ENCODE peak calls at places on chromosomes 2 and 18, in six cellular contexts. Y is transverse colon, J is right lobe of liver, N is heart left ventricle, W is suprapubic skin, X is tibial nerve. K is an unnamed sample.

GRCh38 chr18:58572181-58572580 is 56.7 kb downstream of the ALPK2 start:
- DNase-seq in X (no peak), J (no peak), Y (peak), N (no peak), W (no peak), K (no peak)

GRCh38 chr2:12091201-12091806 is 344.9 kb downstream of the LPIN1 start:
- DNase-seq in Y (no peak), X (no peak), W (no peak), N (no peak), J (no peak), K (no peak)

GRCh38 chr2:183684686-183685085 is 560.4 kb downstream of the NUP35 start:
- DNase-seq in N (no peak), J (no peak), Y (no peak), X (no peak), W (no peak), K (no peak)

GRCh38 chr2:109188924-109189323 is 59.9 kb downstream of the SH3RF3 start:
- DNase-seq in X (no peak), J (no peak), N (no peak), Y (no peak), W (no peak), K (no peak)

GRCh38 chr2:23967846-23968245 is 27.6 kb downstream of the UBXN2A start:
- DNase-seq in N (no peak), J (no peak), W (no peak), X (no peak), Y (no peak), K (no peak)

GRCh38 chr2:239588451-239589269 is 187.8 kb upstream of the HDAC4 start:
- DNase-seq in Y (no peak), X (no peak), J (peak), W (peak), N (no peak), K (no peak)

GRCh38 chr2:133235959-133236358 is 332.3 kb downstream of the NCKAP5 start:
- DNase-seq in W (no peak), N (no peak), Y (no peak), X (no peak), J (no peak), K (no peak)

GRCh38 chr2:54570925-54571694 is 115.0 kb downstream of the SPTBN1 start:
- DNase-seq in J (peak), Y (peak), X (no peak), W (no peak), N (peak), K (peak)

GRCh38 chr18:11859903-11860407 is 8.7 kb downstream of the CHMP1B start:
- DNase-seq in Y (peak), X (no peak), N (no peak), J (no peak), W (no peak), K (peak)

GRCh38 chr2:237691200-237691907 is 64.0 kb downstream of the LRRFIP1 start:
- DNase-seq in X (peak), J (peak), Y (peak), W (no peak), N (no peak), K (no peak)

GRCh38 chr18:12305211-12305610 is 2.8 kb upstream of the TUBB6 start:
- DNase-seq in W (peak), X (no peak), J (no peak), Y (no peak), N (no peak), K (no peak)

GRCh38 chr2:98935777-98936132 is 270 bp downstream of the CRACDL start:
- DNase-seq in W (no peak), N (no peak), X (no peak), J (no peak), Y (no peak), K (no peak)

GRCh38 chr2:160387558-160388262 is 105.9 kb downstream of the RBMS1 start:
- DNase-seq in X (peak), W (peak), Y (peak), N (peak), J (no peak), K (peak)

GRCh38 chr2:9382604-9383235 is 40.6 kb downstream of the ITGB1BP1 start:
- DNase-seq in W (no peak), J (no peak), X (no peak), Y (no peak), N (no peak), K (no peak)

GRCh38 chr18:32086866-32087265 is 4.8 kb upstream of the RNF138 start:
- DNase-seq in Y (no peak), X (no peak), J (no peak), N (no peak), W (no peak), K (no peak)

DNA sequence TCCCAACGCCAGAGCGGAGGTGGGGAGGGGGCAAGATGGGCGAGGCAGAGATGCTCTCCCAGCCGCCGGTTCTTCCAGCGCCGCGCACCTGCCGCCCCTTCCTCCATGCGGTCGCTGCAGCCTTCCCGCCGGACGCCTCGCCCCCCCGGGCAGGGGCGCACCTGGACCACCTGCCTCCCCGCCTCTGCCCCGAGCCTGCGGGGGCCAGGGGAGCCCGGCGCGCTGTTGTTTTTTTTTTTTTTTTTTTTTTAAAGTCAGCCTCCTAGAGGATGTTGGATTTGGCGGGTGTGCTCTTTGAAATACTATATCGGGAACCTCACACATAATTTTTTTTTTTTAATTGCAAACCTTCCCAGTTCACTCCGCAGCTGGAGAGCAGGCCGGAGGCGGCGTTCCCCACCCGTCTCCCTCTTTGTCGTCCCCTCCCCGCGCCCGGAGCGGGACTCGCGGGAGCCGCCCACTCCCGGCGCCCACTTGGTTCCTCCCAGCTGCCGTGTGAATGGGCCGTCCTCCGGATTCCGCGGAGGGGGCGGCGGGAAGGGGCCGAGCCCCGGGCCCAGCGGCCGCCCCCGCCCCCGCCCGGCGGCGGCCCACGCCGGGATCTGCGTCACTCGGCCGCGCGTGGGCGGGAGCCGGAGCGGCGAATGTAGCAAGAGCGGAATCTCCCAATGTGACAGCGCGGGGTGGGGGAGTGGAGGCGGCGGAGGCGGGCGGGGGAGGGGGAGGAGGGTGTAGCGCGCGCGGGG is 421 bp upstream of the NAB1 start:
- DNase-seq in X (peak), J (peak), N (peak), Y (peak), W (peak), K (peak)
- TF ChIP-seq POLR2A in X (peak), J (peak), N (peak), Y (peak), W (no peak), K (peak)

GRCh38 chr2:64606495-64607363 is 47.0 kb downstream of the SERTAD2 start:
- DNase-seq in Y (peak), J (peak), X (peak), W (peak), N (peak), K (peak)
- TF ChIP-seq POLR2A in Y (no peak), J (no peak), X (no peak), W (no peak), N (no peak), K (no peak)

GRCh38 chr2:33478968-33479691 is 2.7 kb downstream of the RASGRP3 start:
- DNase-seq in Y (peak), N (peak), J (no peak), W (no peak), X (no peak), K (no peak)
- TF ChIP-seq POLR2A in Y (peak), N (peak), J (no peak), W (no peak), X (no peak), K (no peak)

DNA sequence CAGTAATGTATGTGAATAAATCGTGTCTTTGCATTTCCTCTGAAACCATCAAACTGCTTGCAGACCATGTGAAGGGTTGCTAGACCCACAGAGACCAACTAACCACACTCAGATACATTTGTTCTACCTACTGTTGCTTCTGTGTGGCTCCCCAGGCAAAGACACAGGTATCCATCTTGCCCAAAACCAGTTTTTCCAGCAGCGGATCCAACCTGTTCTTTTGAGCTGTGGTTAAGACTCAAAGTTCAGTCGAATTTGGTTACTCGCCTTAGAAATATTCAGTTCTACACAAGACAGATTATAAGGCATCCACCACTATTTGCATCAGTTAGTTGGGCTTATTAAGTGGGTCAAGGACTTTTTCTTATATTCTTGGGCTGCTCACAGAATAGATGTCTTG is 276.2 kb upstream of the EPHA4 start:
- DNase-seq in J (no peak), W (no peak), X (no peak), N (no peak), Y (no peak), K (no peak)
- TF ChIP-seq POLR2A in J (no peak), W (no peak), X (no peak), N (no peak), Y (no peak), K (no peak)

DNA sequence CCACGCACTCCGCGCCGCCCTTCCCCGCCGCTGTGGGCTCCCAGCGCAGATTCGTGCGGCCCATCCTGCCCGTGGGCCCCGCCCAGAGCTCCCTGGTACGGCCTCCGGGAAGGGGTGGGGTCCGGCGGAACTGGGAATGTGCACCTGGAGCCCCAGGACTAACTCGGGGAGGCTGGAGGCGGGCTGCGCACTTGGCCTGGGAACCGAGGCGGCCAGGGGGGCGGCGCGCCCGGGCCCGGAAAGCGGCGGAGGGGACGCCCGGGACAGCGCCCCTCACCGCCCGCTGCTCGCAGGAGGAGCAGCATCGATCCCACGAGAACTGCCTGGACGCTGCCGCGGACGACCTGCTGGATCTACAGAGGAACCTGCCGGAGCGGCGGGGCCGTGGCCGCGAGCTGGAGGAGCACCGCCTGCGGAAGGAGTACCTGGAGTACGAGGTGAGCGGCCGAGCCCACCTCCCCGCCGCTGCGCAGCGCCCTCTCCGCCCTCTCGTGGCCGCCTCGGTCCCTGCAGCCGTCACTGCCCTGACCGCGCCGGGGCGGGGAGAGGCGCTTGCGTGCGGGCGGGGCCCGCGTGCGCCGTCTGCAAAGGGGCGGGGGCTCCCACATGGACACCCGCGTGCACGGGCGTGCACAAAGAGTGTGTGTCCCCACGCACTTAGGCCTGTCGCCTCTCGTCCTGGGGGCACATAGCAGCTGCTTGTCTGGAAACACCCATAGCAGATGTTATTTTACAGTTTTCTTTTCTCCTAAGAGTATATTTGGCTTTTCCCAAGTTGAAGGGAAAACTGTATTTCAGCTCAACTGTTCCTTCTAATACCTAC is 25.2 kb downstream of the PSD4 start:
- DNase-seq in N (peak), X (peak), Y (peak), J (peak), W (peak), K (peak)
- TF ChIP-seq POLR2A in N (no peak), X (no peak), Y (peak), J (peak), W (no peak), K (peak)

K was measured in gastrocnemius medialis.